ENCODE peak calls at places on chromosomes 12 and 14, in four cellular contexts. S is HCT116, R is neural progenitor cell, G is GM23248. C is an unnamed sample.

GRCh38 chr14:94329857-94330256 is 6.7 kb upstream of the SERPINA6 start:
- DNase-seq in R (no peak), G (no peak), S (no peak), C (no peak)

GRCh38 chr12:50734409-50735263 is 29.3 kb upstream of the ATF1 start:
- DNase-seq in S (peak; percentile 6), R (peak; percentile 60), G (peak; percentile 56), C (peak; percentile 64)

GRCh38 chr12:131687346-131688125 is 23.4 kb upstream of the SFSWAP start:
- DNase-seq in G (no peak), R (no peak), S (no peak), C (no peak)

GRCh38 chr12:5965950-5966383 is 20.9 kb upstream of the ANO2 start:
- DNase-seq in R (peak; percentile 84), G (peak; percentile 82), S (peak; percentile 28), C (peak; percentile 57)

GRCh38 chr14:90758959-90759358 is 57.3 kb downstream of the TTC7B start:
- DNase-seq in R (no peak), S (no peak), G (peak; percentile 77), C (peak; percentile 4)

GRCh38 chr12:46664771-46665287 is 161.0 kb downstream of the SLC38A4 start:
- DNase-seq in G (peak; percentile 93), R (no peak), S (peak; percentile 72), C (no peak)

GRCh38 chr14:64581363-64581762 is 31.6 kb downstream of the PPP1R36 start:
- DNase-seq in R (no peak), G (no peak), S (no peak), C (no peak)

GRCh38 chr12:12507121-12507520 is 55.5 kb downstream of the DUSP16 start:
- DNase-seq in S (no peak), G (no peak), R (no peak), C (no peak)

GRCh38 chr14:47919994-47920393 is 244.6 kb upstream of the MDGA2 start:
- DNase-seq in G (no peak), S (no peak), R (peak; percentile 5), C (no peak)

GRCh38 chr12:6570264-6570887 is 2.3 kb upstream of the NOP2 start:
- DNase-seq in G (peak; percentile 57), R (peak; percentile 76), S (peak; percentile 37), C (peak; percentile 69)

GRCh38 chr14:63492391-63492790 is 50.8 kb downstream of the PPP2R5E start:
- DNase-seq in G (peak; percentile 86), S (no peak), R (no peak), C (no peak)

GRCh38 chr12:111451649-111452129 is 46.0 kb downstream of the SH2B3 start:
- DNase-seq in R (peak; percentile 39), G (peak; percentile 67), S (peak; percentile 24), C (peak; percentile 68)
- H3K36me3 ChIP-seq in R (no peaks in the 10 kb centered on the region), G (peaks cover 64% of the 10 kb centered on the region), S (peaks cover 48% of the 10 kb centered on the region), C (peaks cover 82% of the 10 kb centered on the region)

GRCh38 chr14:24392327-24393098 is 6.3 kb upstream of the NYNRIN start:
- DNase-seq in S (peak; percentile 62), G (peak; percentile 58), R (no peak), C (no peak)
- TF ChIP-seq EZH2phosphoT487 in S (no peak), G (no peak), R (no peak), C (no peak)

GRCh38 chr14:28088125-28088524 is 678.5 kb upstream of the FOXG1 start:
- DNase-seq in G (no peak), R (peak; percentile 45), S (no peak), C (no peak)
- H3K9me3 ChIP-seq in G (no peaks in the 10 kb centered on the region), R (no peaks in the 10 kb centered on the region), S (peaks cover 46% of the 10 kb centered on the region), C (peaks cover 13% of the 10 kb centered on the region)

DNA sequence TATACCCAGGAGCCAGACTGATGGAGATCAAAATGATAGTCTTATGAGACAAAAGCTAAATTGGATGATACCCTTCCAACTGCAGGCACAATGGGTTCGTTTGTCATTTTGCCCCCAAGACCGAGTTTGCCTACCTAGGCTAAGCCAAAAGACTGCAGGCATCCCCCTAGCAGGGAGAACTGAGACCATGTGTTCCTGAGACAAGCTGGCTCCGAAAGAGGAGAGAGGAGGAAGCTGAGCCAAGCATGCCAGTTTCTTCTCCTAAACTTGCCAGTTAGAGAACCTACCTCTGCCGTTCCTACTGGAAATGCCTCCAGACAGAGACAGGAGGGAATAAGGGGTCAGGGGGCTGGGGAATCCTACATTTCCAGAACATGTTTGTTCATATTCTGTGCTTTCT is 8.3 kb upstream of the ELK3 start:
- DNase-seq in S (no peak), R (no peak), G (no peak), C (no peak)
- H3K36me3 ChIP-seq in S (no peaks in the 10 kb centered on the region), R (no peaks in the 10 kb centered on the region), G (no peaks in the 10 kb centered on the region), C (no peaks in the 10 kb centered on the region)

DNA sequence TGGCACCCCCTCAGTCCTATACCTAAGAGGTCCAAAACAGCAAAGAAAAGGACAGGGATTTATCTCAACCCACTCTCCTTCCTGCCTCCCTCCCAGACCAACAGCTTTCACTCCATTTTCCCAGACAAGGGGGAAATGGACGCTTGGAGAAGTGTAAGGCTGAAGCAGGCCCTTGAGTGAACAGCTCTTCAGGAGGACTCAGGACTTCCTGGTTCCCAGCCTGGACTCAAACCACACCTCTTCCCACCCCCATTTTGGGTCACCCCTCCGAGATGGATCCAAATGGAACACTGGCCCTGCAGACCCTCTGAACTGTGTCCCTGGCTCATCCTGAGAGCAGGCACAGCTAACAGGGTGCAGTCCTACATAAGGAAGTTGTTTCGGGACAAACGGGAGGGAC is 2.7 kb downstream of the KMT2D start:
- DNase-seq in R (peak; percentile 15), G (peak; percentile 24), S (no peak), C (no peak)
- TF ChIP-seq EZH2phosphoT487 in R (no peak), G (no peak), S (no peak), C (no peak)

GRCh38 chr12:30779578-30779977 is 24.8 kb upstream of the CAPRIN2 start:
- DNase-seq in G (no peak), S (no peak), R (no peak), C (no peak)

GRCh38 chr12:30779178-30779577 is 24.4 kb upstream of the CAPRIN2 start:
- DNase-seq in S (no peak), R (no peak), G (no peak), C (no peak)

GRCh38 chr12:30769802-30770201 is 15.1 kb upstream of the CAPRIN2 start:
- DNase-seq in S (no peak), R (no peak), G (no peak), C (no peak)

GRCh38 chr12:30774599-30774998 is 19.8 kb upstream of the CAPRIN2 start:
- DNase-seq in R (peak; percentile 16), S (no peak), G (no peak), C (peak; percentile 9)
- H3K9me3 ChIP-seq in R (peaks cover 25% of the 10 kb centered on the region), S (peaks cover 5% of the 10 kb centered on the region), G (peaks cover 4% of the 10 kb centered on the region), C (peaks cover 10% of the 10 kb centered on the region)

DNA sequence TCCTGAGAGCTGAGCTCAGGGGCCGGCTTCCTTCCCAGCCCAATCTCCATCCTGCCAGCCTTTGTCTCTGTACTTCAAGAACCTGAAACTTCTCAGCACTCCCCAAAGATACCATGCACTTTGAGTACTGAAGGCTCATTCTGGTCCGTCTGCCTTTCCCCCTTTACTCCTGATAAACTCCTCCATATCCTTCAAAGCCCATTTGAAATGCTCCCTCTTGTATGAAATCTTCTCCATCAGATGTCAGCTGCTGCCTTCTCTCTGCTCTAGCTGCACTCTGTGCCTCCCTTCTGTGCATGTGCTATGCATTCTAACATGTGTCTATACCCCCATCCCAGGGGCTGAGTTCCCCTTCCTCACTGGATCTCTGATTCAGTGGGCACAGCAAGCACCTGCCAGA is 52.1 kb downstream of the PITPNM2 start:
- DNase-seq in R (no peak), G (no peak), S (no peak), C (no peak)
- H3K36me3 ChIP-seq in R (no peaks in the 10 kb centered on the region), G (no peaks in the 10 kb centered on the region), S (no peaks in the 10 kb centered on the region), C (no peaks in the 10 kb centered on the region)

GRCh38 chr14:105219753-105220152 is 28.6 kb upstream of the BTBD6 start:
- DNase-seq in S (no peak), G (no peak), R (no peak), C (no peak)

GRCh38 chr14:105220699-105221597 is 27.4 kb upstream of the BTBD6 start:
- DNase-seq in G (no peak), S (no peak), R (no peak), C (no peak)

GRCh38 chr14:105223770-105224544 is 24.4 kb upstream of the BTBD6 start:
- DNase-seq in S (no peak), G (no peak), R (no peak), C (no peak)

GRCh38 chr14:105223260-105223659 is 25.1 kb upstream of the BTBD6 start:
- DNase-seq in R (no peak), G (no peak), S (no peak), C (no peak)

DNA sequence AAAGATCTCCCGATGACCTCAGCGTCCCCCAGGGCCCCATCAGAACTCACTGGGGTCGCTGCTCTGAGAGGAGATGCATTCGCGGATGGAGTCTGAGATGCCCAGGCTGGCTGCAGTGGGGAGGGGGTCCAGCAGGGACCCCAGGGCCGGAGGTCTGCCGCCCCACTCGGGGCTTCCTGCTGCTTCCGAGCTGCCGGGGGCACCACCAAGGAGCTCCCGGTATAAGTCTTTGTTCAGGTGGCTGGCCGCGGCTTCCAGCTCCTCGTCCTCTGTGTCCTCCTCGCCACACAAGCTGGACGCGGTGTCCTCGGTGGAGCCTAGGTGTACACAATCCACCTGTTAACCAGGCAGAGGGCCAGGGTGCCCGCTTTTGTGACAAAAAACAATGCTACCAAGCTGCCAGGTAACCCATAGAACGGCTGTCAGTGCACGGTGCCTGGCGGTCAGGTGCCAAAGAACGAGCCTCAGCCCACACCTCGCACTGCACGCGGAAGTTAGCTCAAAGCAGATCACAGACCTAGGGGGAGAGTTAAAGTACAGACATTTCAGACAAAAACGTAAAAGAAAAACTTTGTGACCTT is 26.6 kb upstream of the BTBD6 start:
- DNase-seq in G (no peak), S (no peak), R (no peak), C (no peak)
- TF ChIP-seq EZH2phosphoT487 in G (no peak), S (no peak), R (no peak), C (no peak)

GRCh38 chr12:68446379-68446778 is 114.2 kb upstream of the MDM1 start:
- DNase-seq in R (no peak), G (no peak), S (no peak), C (no peak)
- H3K9me3 ChIP-seq in R (peaks cover 14% of the 10 kb centered on the region), G (no peaks in the 10 kb centered on the region), S (no peaks in the 10 kb centered on the region), C (peaks cover 8% of the 10 kb centered on the region)

GRCh38 chr12:49038291-49038955 is 19.8 kb upstream of the PRKAG1 start:
- DNase-seq in R (no peak), S (no peak), G (no peak), C (no peak)
- H3K36me3 ChIP-seq in R (no peaks in the 10 kb centered on the region), S (peaks cover 58% of the 10 kb centered on the region), G (peaks cover 14% of the 10 kb centered on the region), C (peaks cover 97% of the 10 kb centered on the region)